ENCODE peak calls at places on chromosomes 11 and 22, in seven cellular contexts. A, J, N, C, L, I and M are unnamed samples.

GRCh38 chr11:94002226-94002625 is 18.9 kb upstream of the HEPHL1 start:
- DNase-seq in A (no peak), J (peak; percentile 84), N (no peak), C (peak; percentile 44), L (peak; percentile 75), I (no peak), M (peak; percentile 26)

GRCh38 chr11:30508594-30508993 is 77.6 kb downstream of the MPPED2 start:
- DNase-seq in A (no peak), J (no peak), N (no peak), C (no peak), L (no peak), I (no peak), M (no peak)

GRCh38 chr11:108654994-108655631 is 9.8 kb upstream of the DDX10 start:
- DNase-seq in A (peak; percentile 46), J (peak; percentile 43), N (no peak), C (peak; percentile 56), L (peak; percentile 46), I (peak; percentile 43), M (peak; percentile 71)

GRCh38 chr11:124481365-124482323 is 36.1 kb upstream of the OR8B8 start:
- DNase-seq in A (peak; percentile 44), J (peak; percentile 66), N (no peak), C (peak; percentile 52), L (peak; percentile 7), I (peak; percentile 9), M (peak; percentile 3)

GRCh38 chr11:16912607-16913006 is 101.6 kb downstream of the PLEKHA7 start:
- DNase-seq in A (no peak), J (no peak), N (no peak), C (no peak), L (no peak), I (no peak), M (no peak)

GRCh38 chr11:69941546-69942332 is 122.5 kb upstream of the FGF3 start:
- DNase-seq in A (no peak), J (no peak), N (no peak), C (no peak), L (no peak), I (no peak), M (no peak)

GRCh38 chr11:10155793-10156490 is 138.1 kb downstream of the SBF2 start:
- DNase-seq in A (no peak), J (no peak), N (no peak), C (no peak), L (peak; percentile 26), I (no peak), M (peak; percentile 8)

GRCh38 chr11:132032555-132032954 is 662.1 kb downstream of the NTM start:
- DNase-seq in A (no peak), J (peak; percentile 81), N (no peak), C (peak; percentile 92), L (peak; percentile 23), I (no peak), M (no peak)

GRCh38 chr11:7955191-7955590 is 10.1 kb downstream of the NLRP10 start:
- DNase-seq in A (no peak), J (no peak), N (no peak), C (no peak), L (no peak), I (no peak), M (no peak)

GRCh38 chr11:819943-820649 is 1.4 kb downstream of the PNPLA2 start:
- DNase-seq in A (peak; percentile 66), J (peak; percentile 70), N (peak; percentile 77), C (peak; percentile 59), L (peak; percentile 87), I (peak; percentile 94), M (peak; percentile 72)

GRCh38 chr11:118281284-118281683 is 17.2 kb upstream of the MPZL2 start:
- DNase-seq in A (no peak), J (no peak), N (no peak), C (no peak), L (peak; percentile 78), I (no peak), M (no peak)

GRCh38 chr22:36478966-36479365 is 2.5 kb downstream of the TXN2 start:
- DNase-seq in A (no peak), J (peak; percentile 18), N (no peak), C (no peak), L (no peak), I (no peak), M (no peak)

GRCh38 chr11:74388678-74389327 is 9.4 kb downstream of the PGM2L1 start:
- DNase-seq in A (peak; percentile 62), J (peak; percentile 41), N (peak; percentile 96), C (peak; percentile 55), L (peak; percentile 51), I (peak; percentile 42), M (peak; percentile 36)

GRCh38 chr11:12170984-12171383 is 60.6 kb downstream of the MICAL2 start:
- DNase-seq in A (no peak), J (peak; percentile 86), N (peak; percentile 60), C (peak; percentile 49), L (no peak), I (no peak), M (no peak)

GRCh38 chr11:1198766-1199688 is 23.8 kb upstream of the MUC5B start:
- DNase-seq in A (no peak), J (no peak), N (no peak), C (no peak), L (no peak), I (no peak), M (no peak)

GRCh38 chr22:22248878-22249277 is 4.3 kb downstream of the VPREB1 start:
- DNase-seq in A (no peak), J (no peak), N (no peak), C (no peak), L (no peak), I (no peak), M (no peak)

GRCh38 chr11:62392944-62393628 is 25.7 kb upstream of the SCGB1A1 start:
- DNase-seq in A (no peak), J (no peak), N (no peak), C (no peak), L (peak; percentile 43), I (peak; percentile 55), M (peak; percentile 65)

GRCh38 chr22:32480238-32480637 is 5.6 kb downstream of the FBXO7 start:
- DNase-seq in A (no peak), J (no peak), N (no peak), C (no peak), L (no peak), I (no peak), M (no peak)

GRCh38 chr11:110777765-110778164 is 65.5 kb upstream of the ARHGAP20 start:
- DNase-seq in A (no peak), J (peak; percentile 72), N (peak; percentile 31), C (peak; percentile 87), L (peak; percentile 48), I (no peak), M (peak; percentile 41)

DNA sequence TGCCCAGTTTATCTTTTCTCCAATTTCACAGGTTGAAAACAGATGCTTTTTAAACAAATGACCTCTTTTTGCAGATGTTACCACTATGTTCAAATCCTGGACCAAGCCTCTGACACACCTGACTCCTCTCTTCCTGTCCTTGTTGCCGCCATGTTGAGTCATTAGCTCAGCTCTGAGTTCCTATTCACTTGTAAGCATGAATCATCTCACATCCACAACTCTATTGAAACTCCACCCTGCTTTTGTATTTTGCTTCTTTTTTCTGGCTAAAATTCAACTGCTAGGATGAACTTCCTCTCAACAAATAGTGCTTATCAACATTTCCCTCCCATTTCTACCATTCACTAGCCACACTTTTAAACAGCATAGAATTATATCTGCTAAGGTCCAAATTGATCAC is 4.1 kb downstream of the JOSD1 start:
- DNase-seq in A (no peak), J (peak; percentile 92), N (no peak), C (peak; percentile 92), L (peak; percentile 88), I (peak; percentile 53), M (peak; percentile 77)
- TF ChIP-seq CTCF in A (no peak), J (no peak), N (no peak), C (no peak), L (no peak), I (no peak), M (no peak)

GRCh38 chr11:2421226-2421994 is 20.9 kb downstream of the TSSC4 start:
- DNase-seq in A (no peak), J (no peak), N (no peak), C (no peak), L (no peak), I (no peak), M (no peak)
- TF ChIP-seq CTCF in A (no peak), J (no peak), N (no peak), C (no peak), L (no peak), I (no peak), M (no peak)

GRCh38 chr11:82225930-82226329 is 507.7 kb downstream of the FAM181B start:
- DNase-seq in A (no peak), J (no peak), N (no peak), C (no peak), L (no peak), I (no peak), M (no peak)

GRCh38 chr11:82233211-82233610 is 500.5 kb downstream of the FAM181B start:
- DNase-seq in A (no peak), J (no peak), N (no peak), C (no peak), L (no peak), I (no peak), M (no peak)

GRCh38 chr11:82225502-82225901 is 508.2 kb downstream of the FAM181B start:
- DNase-seq in A (no peak), J (no peak), N (no peak), C (no peak), L (no peak), I (no peak), M (no peak)

GRCh38 chr11:82234256-82234655 is 499.4 kb downstream of the FAM181B start:
- DNase-seq in A (no peak), J (no peak), N (no peak), C (no peak), L (no peak), I (no peak), M (no peak)

DNA sequence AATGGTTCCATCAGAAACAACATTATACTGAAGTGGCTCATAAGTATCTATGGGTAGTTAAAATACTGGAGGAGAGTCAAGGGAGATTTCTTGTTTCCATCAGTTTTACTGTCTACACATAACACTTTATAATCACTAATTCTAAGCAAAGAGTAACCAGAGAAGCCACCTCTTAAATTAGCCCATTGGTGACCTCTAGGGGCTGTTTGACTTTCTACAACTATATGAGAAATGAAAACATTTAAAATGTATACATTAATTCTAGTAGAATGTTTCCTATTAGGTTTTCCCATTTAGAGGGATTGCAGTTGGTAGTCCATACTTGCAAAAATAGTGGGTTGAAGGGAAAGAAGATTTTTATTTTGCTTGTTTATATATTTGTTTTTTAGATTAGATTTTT is 504.3 kb downstream of the FAM181B start:
- DNase-seq in A (no peak), J (no peak), N (no peak), C (no peak), L (peak; percentile 2), I (peak; percentile 12), M (peak; percentile 4)
- TF ChIP-seq CTCF in A (peak; percentile 40), J (peak; percentile 49), N (no peak), C (peak; percentile 38), L (peak; percentile 56), I (peak; percentile 38), M (peak; percentile 27)

GRCh38 chr11:76224461-76225121 is 18.3 kb upstream of the WNT11 start:
- DNase-seq in A (no peak), J (no peak), N (no peak), C (no peak), L (no peak), I (no peak), M (no peak)

GRCh38 chr11:76226626-76227025 is 20.3 kb upstream of the WNT11 start:
- DNase-seq in A (no peak), J (no peak), N (no peak), C (no peak), L (no peak), I (no peak), M (no peak)

GRCh38 chr11:76228122-76229000 is 22.1 kb upstream of the WNT11 start:
- DNase-seq in A (no peak), J (no peak), N (no peak), C (no peak), L (no peak), I (no peak), M (no peak)

GRCh38 chr11:76221365-76221764 is 15.1 kb upstream of the WNT11 start:
- DNase-seq in A (no peak), J (no peak), N (no peak), C (no peak), L (no peak), I (no peak), M (no peak)

GRCh38 chr11:76225122-76225584 is 18.9 kb upstream of the WNT11 start:
- DNase-seq in A (no peak), J (no peak), N (no peak), C (no peak), L (no peak), I (no peak), M (no peak)
- TF ChIP-seq CTCF in A (no peak), J (no peak), N (no peak), C (no peak), L (no peak), I (no peak), M (no peak)